ENCODE peak calls at places on chromosomes 7 and 10, in nine cellular contexts. One of them, this sample, is unnamed.

GRCh38 chr10:29715296-29715695 is 80.5 kb upstream of the SVIL start:
- DNase-seq in IMR-90: no peak
- DNase-seq in GM23338: no peak
- DNase-seq in aorta: no peak
- DNase-seq in adrenal gland: peak; percentile 44
- DNase-seq in brain microvascular endothelial cell: no peak
- DNase-seq in colonic mucosa: no peak
- DNase-seq in fibroblast of lung: no peak
- DNase-seq in mucosa of descending colon: no peak
- DNase-seq in this sample: no peak

GRCh38 chr10:32971536-32972091 is 13.6 kb upstream of the ITGB1 start:
- DNase-seq in IMR-90: no peak
- DNase-seq in GM23338: no peak
- DNase-seq in aorta: no peak
- DNase-seq in adrenal gland: no peak
- DNase-seq in brain microvascular endothelial cell: no peak
- DNase-seq in colonic mucosa: peak; percentile 71
- DNase-seq in fibroblast of lung: no peak
- DNase-seq in mucosa of descending colon: no peak
- DNase-seq in this sample: no peak

GRCh38 chr7:69657331-69657730 is 59.1 kb downstream of the AUTS2 start:
- DNase-seq in IMR-90: no peak
- DNase-seq in GM23338: no peak
- DNase-seq in aorta: no peak
- DNase-seq in adrenal gland: no peak
- DNase-seq in brain microvascular endothelial cell: no peak
- DNase-seq in colonic mucosa: no peak
- DNase-seq in fibroblast of lung: no peak
- DNase-seq in mucosa of descending colon: no peak
- DNase-seq in this sample: no peak

GRCh38 chr10:2777946-2778345 is 289.4 kb upstream of the PFKP start:
- DNase-seq in IMR-90: no peak
- DNase-seq in GM23338: no peak
- DNase-seq in aorta: no peak
- DNase-seq in adrenal gland: no peak
- DNase-seq in brain microvascular endothelial cell: no peak
- DNase-seq in colonic mucosa: no peak
- DNase-seq in fibroblast of lung: no peak
- DNase-seq in mucosa of descending colon: no peak
- DNase-seq in this sample: no peak

GRCh38 chr10:118840776-118841468 is 86.2 kb upstream of the CACUL1 start:
- DNase-seq in IMR-90: no peak
- DNase-seq in GM23338: no peak
- DNase-seq in aorta: no peak
- DNase-seq in adrenal gland: peak; percentile 41
- DNase-seq in brain microvascular endothelial cell: no peak
- DNase-seq in colonic mucosa: no peak
- DNase-seq in fibroblast of lung: no peak
- DNase-seq in mucosa of descending colon: no peak
- DNase-seq in this sample: no peak

GRCh38 chr7:98049034-98049433 is 57.6 kb upstream of the LMTK2 start:
- DNase-seq in IMR-90: no peak
- DNase-seq in GM23338: peak; percentile 61
- DNase-seq in aorta: no peak
- DNase-seq in adrenal gland: no peak
- DNase-seq in brain microvascular endothelial cell: no peak
- DNase-seq in colonic mucosa: no peak
- DNase-seq in fibroblast of lung: no peak
- DNase-seq in mucosa of descending colon: no peak
- DNase-seq in this sample: peak; percentile 77

GRCh38 chr7:12062062-12062461 is 149.0 kb upstream of the TMEM106B start:
- DNase-seq in IMR-90: no peak
- DNase-seq in GM23338: peak; percentile 62
- DNase-seq in aorta: no peak
- DNase-seq in adrenal gland: no peak
- DNase-seq in brain microvascular endothelial cell: no peak
- DNase-seq in colonic mucosa: no peak
- DNase-seq in fibroblast of lung: no peak
- DNase-seq in mucosa of descending colon: no peak
- DNase-seq in this sample: peak; percentile 45

GRCh38 chr7:140326116-140326928 is 72.0 kb downstream of the SLC37A3 start:
- DNase-seq in IMR-90: peak; percentile 73
- DNase-seq in GM23338: peak; percentile 72
- DNase-seq in aorta: peak; percentile 86
- DNase-seq in adrenal gland: peak; percentile 86
- DNase-seq in brain microvascular endothelial cell: peak; percentile 61
- DNase-seq in colonic mucosa: peak; percentile 85
- DNase-seq in fibroblast of lung: peak; percentile 53
- DNase-seq in mucosa of descending colon: no peak
- DNase-seq in this sample: peak; percentile 44

GRCh38 chr7:42494722-42495121 is 257.7 kb upstream of the GLI3 start:
- DNase-seq in IMR-90: no peak
- DNase-seq in GM23338: no peak
- DNase-seq in aorta: no peak
- DNase-seq in adrenal gland: no peak
- DNase-seq in brain microvascular endothelial cell: peak; percentile 22
- DNase-seq in colonic mucosa: no peak
- DNase-seq in fibroblast of lung: peak; percentile 53
- DNase-seq in mucosa of descending colon: no peak
- DNase-seq in this sample: no peak

GRCh38 chr7:21507627-21508343 is 35.1 kb upstream of the DNAH11 start:
- DNase-seq in IMR-90: peak; percentile 42
- DNase-seq in GM23338: peak; percentile 84
- DNase-seq in aorta: no peak
- DNase-seq in adrenal gland: peak; percentile 76
- DNase-seq in brain microvascular endothelial cell: peak; percentile 52
- DNase-seq in colonic mucosa: peak; percentile 67
- DNase-seq in fibroblast of lung: peak; percentile 15
- DNase-seq in mucosa of descending colon: no peak
- DNase-seq in this sample: peak; percentile 61

GRCh38 chr7:79471283-79471682 is 17.8 kb upstream of the MAGI2 start:
- DNase-seq in IMR-90: no peak
- DNase-seq in GM23338: no peak
- DNase-seq in aorta: no peak
- DNase-seq in adrenal gland: no peak
- DNase-seq in brain microvascular endothelial cell: peak; percentile 7
- DNase-seq in colonic mucosa: no peak
- DNase-seq in fibroblast of lung: peak; percentile 14
- DNase-seq in mucosa of descending colon: no peak
- DNase-seq in this sample: no peak

GRCh38 chr7:155203882-155204691 is 93.6 kb upstream of the INSIG1 start:
- DNase-seq in IMR-90: no peak
- DNase-seq in GM23338: no peak
- DNase-seq in aorta: no peak
- DNase-seq in adrenal gland: no peak
- DNase-seq in brain microvascular endothelial cell: no peak
- DNase-seq in colonic mucosa: no peak
- DNase-seq in fibroblast of lung: no peak
- DNase-seq in mucosa of descending colon: no peak
- DNase-seq in this sample: no peak

GRCh38 chr7:155205368-155206285 is 92.1 kb upstream of the INSIG1 start:
- DNase-seq in IMR-90: peak; percentile 99
- DNase-seq in GM23338: peak; percentile 65
- DNase-seq in aorta: peak; percentile 93
- DNase-seq in adrenal gland: peak; percentile 85
- DNase-seq in brain microvascular endothelial cell: peak; percentile 99
- DNase-seq in colonic mucosa: peak; percentile 80
- DNase-seq in fibroblast of lung: peak; percentile 100
- DNase-seq in mucosa of descending colon: peak; percentile 92
- DNase-seq in this sample: peak; percentile 14

GRCh38 chr7:155204744-155205367 is 92.8 kb upstream of the INSIG1 start:
- DNase-seq in IMR-90: no peak
- DNase-seq in GM23338: no peak
- DNase-seq in aorta: no peak
- DNase-seq in adrenal gland: no peak
- DNase-seq in brain microvascular endothelial cell: no peak
- DNase-seq in colonic mucosa: no peak
- DNase-seq in fibroblast of lung: no peak
- DNase-seq in mucosa of descending colon: no peak
- DNase-seq in this sample: no peak

GRCh38 chr7:155207335-155208002 is 90.2 kb upstream of the INSIG1 start:
- DNase-seq in IMR-90: no peak
- DNase-seq in GM23338: no peak
- DNase-seq in aorta: no peak
- DNase-seq in adrenal gland: no peak
- DNase-seq in brain microvascular endothelial cell: no peak
- DNase-seq in colonic mucosa: no peak
- DNase-seq in fibroblast of lung: no peak
- DNase-seq in mucosa of descending colon: no peak
- DNase-seq in this sample: no peak

GRCh38 chr7:155206286-155207020 is 91.2 kb upstream of the INSIG1 start:
- DNase-seq in IMR-90: peak; percentile 89
- DNase-seq in GM23338: no peak
- DNase-seq in aorta: peak; percentile 87
- DNase-seq in adrenal gland: peak; percentile 73
- DNase-seq in brain microvascular endothelial cell: peak; percentile 89
- DNase-seq in colonic mucosa: peak; percentile 39
- DNase-seq in fibroblast of lung: peak; percentile 91
- DNase-seq in mucosa of descending colon: peak; percentile 75
- DNase-seq in this sample: peak; percentile 38
- H3K4me3 ChIP-seq in IMR-90: no peak overlapping the region
- H3K4me3 ChIP-seq in GM23338: no peak overlapping the region
- H3K4me3 ChIP-seq in aorta: no peak overlapping the region
- H3K4me3 ChIP-seq in adrenal gland: no peak overlapping the region
- H3K4me3 ChIP-seq in brain microvascular endothelial cell: peak overlapping the region; percentile 44
- H3K4me3 ChIP-seq in colonic mucosa: no peak overlapping the region
- H3K4me3 ChIP-seq in fibroblast of lung: no peak overlapping the region
- H3K4me3 ChIP-seq in mucosa of descending colon: no peak overlapping the region
- H3K4me3 ChIP-seq in this sample: no peak overlapping the region

GRCh38 chr7:105044449-105045081 is 30.6 kb downstream of the KMT2E start:
- DNase-seq in IMR-90: no peak
- DNase-seq in GM23338: no peak
- DNase-seq in aorta: no peak
- DNase-seq in adrenal gland: no peak
- DNase-seq in brain microvascular endothelial cell: no peak
- DNase-seq in colonic mucosa: no peak
- DNase-seq in fibroblast of lung: no peak
- DNase-seq in mucosa of descending colon: no peak
- DNase-seq in this sample: no peak

GRCh38 chr7:105047932-105048331 is 33.9 kb downstream of the KMT2E start:
- DNase-seq in IMR-90: no peak
- DNase-seq in GM23338: no peak
- DNase-seq in aorta: no peak
- DNase-seq in adrenal gland: no peak
- DNase-seq in brain microvascular endothelial cell: no peak
- DNase-seq in colonic mucosa: no peak
- DNase-seq in fibroblast of lung: no peak
- DNase-seq in mucosa of descending colon: no peak
- DNase-seq in this sample: no peak

GRCh38 chr7:105050493-105050892 is 36.5 kb downstream of the KMT2E start:
- DNase-seq in IMR-90: no peak
- DNase-seq in GM23338: no peak
- DNase-seq in aorta: no peak
- DNase-seq in adrenal gland: no peak
- DNase-seq in brain microvascular endothelial cell: no peak
- DNase-seq in colonic mucosa: no peak
- DNase-seq in fibroblast of lung: no peak
- DNase-seq in mucosa of descending colon: no peak
- DNase-seq in this sample: no peak

GRCh38 chr7:105046414-105046813 is 32.4 kb downstream of the KMT2E start:
- DNase-seq in IMR-90: peak; percentile 75
- DNase-seq in GM23338: no peak
- DNase-seq in aorta: no peak
- DNase-seq in adrenal gland: no peak
- DNase-seq in brain microvascular endothelial cell: no peak
- DNase-seq in colonic mucosa: no peak
- DNase-seq in fibroblast of lung: peak; percentile 79
- DNase-seq in mucosa of descending colon: no peak
- DNase-seq in this sample: no peak
- H3K36me3 ChIP-seq in IMR-90: peaks cover 36% of the 10 kb centered on the region
- H3K36me3 ChIP-seq in GM23338: peaks cover 13% of the 10 kb centered on the region
- H3K36me3 ChIP-seq in aorta: no peaks in the 10 kb centered on the region
- H3K36me3 ChIP-seq in adrenal gland: peaks cover 36% of the 10 kb centered on the region
- H3K36me3 ChIP-seq in brain microvascular endothelial cell: peaks cover 35% of the 10 kb centered on the region
- H3K36me3 ChIP-seq in colonic mucosa: peaks cover 5% of the 10 kb centered on the region
- H3K36me3 ChIP-seq in fibroblast of lung: peaks cover 9% of the 10 kb centered on the region
- H3K36me3 ChIP-seq in mucosa of descending colon: no peaks in the 10 kb centered on the region
- H3K36me3 ChIP-seq in this sample: peaks cover 67% of the 10 kb centered on the region

GRCh38 chr7:128835231-128835751 is 5.1 kb downstream of the FLNC start:
- DNase-seq in IMR-90: no peak
- DNase-seq in GM23338: no peak
- DNase-seq in aorta: peak; percentile 38
- DNase-seq in adrenal gland: no peak
- DNase-seq in brain microvascular endothelial cell: no peak
- DNase-seq in colonic mucosa: no peak
- DNase-seq in fibroblast of lung: no peak
- DNase-seq in mucosa of descending colon: no peak
- DNase-seq in this sample: no peak

GRCh38 chr7:128833939-128834310 is 3.7 kb downstream of the FLNC start:
- DNase-seq in IMR-90: no peak
- DNase-seq in GM23338: no peak
- DNase-seq in aorta: peak; percentile 17
- DNase-seq in adrenal gland: no peak
- DNase-seq in brain microvascular endothelial cell: peak; percentile 30
- DNase-seq in colonic mucosa: no peak
- DNase-seq in fibroblast of lung: no peak
- DNase-seq in mucosa of descending colon: no peak
- DNase-seq in this sample: no peak

GRCh38 chr7:128837521-128837921 is 7.3 kb downstream of the FLNC start:
- DNase-seq in IMR-90: no peak
- DNase-seq in GM23338: no peak
- DNase-seq in aorta: peak; percentile 39
- DNase-seq in adrenal gland: no peak
- DNase-seq in brain microvascular endothelial cell: no peak
- DNase-seq in colonic mucosa: no peak
- DNase-seq in fibroblast of lung: no peak
- DNase-seq in mucosa of descending colon: no peak
- DNase-seq in this sample: no peak

GRCh38 chr7:128836729-128837348 is 6.6 kb downstream of the FLNC start:
- DNase-seq in IMR-90: no peak
- DNase-seq in GM23338: no peak
- DNase-seq in aorta: peak; percentile 34
- DNase-seq in adrenal gland: no peak
- DNase-seq in brain microvascular endothelial cell: no peak
- DNase-seq in colonic mucosa: no peak
- DNase-seq in fibroblast of lung: no peak
- DNase-seq in mucosa of descending colon: no peak
- DNase-seq in this sample: no peak

GRCh38 chr7:128835790-128836641 is 5.8 kb downstream of the FLNC start:
- DNase-seq in IMR-90: peak; percentile 66
- DNase-seq in GM23338: no peak
- DNase-seq in aorta: peak; percentile 82
- DNase-seq in adrenal gland: no peak
- DNase-seq in brain microvascular endothelial cell: peak; percentile 29
- DNase-seq in colonic mucosa: no peak
- DNase-seq in fibroblast of lung: peak; percentile 83
- DNase-seq in mucosa of descending colon: no peak
- DNase-seq in this sample: peak; percentile 92
- H3K4me3 ChIP-seq in IMR-90: no peak overlapping the region
- H3K4me3 ChIP-seq in GM23338: no peak overlapping the region
- H3K4me3 ChIP-seq in aorta: no peak overlapping the region
- H3K4me3 ChIP-seq in adrenal gland: no peak overlapping the region
- H3K4me3 ChIP-seq in brain microvascular endothelial cell: no peak overlapping the region
- H3K4me3 ChIP-seq in colonic mucosa: no peak overlapping the region
- H3K4me3 ChIP-seq in fibroblast of lung: no peak overlapping the region
- H3K4me3 ChIP-seq in mucosa of descending colon: no peak overlapping the region
- H3K4me3 ChIP-seq in this sample: no peak overlapping the region

DNA sequence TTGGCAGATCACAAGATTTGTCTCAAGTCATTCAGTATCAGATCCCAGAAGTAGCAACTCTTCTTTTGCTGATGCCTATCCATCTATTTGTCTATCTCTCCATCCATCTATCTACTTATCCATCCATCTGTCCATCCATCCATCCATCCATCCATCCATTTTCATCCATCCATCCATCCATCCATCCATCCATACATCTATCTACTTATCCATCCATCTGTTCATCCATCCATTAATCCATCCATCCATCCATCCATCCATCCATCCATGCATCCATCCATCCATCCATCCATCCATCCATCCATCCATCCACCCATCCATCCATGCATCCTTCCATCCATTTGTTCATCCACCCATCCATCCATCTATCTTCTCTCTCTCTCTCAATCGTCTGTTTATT is 142.7 kb downstream of the PFKFB3 start:
- DNase-seq in IMR-90: no peak
- DNase-seq in GM23338: no peak
- DNase-seq in aorta: no peak
- DNase-seq in adrenal gland: no peak
- DNase-seq in brain microvascular endothelial cell: no peak
- DNase-seq in colonic mucosa: no peak
- DNase-seq in fibroblast of lung: no peak
- DNase-seq in mucosa of descending colon: no peak
- DNase-seq in this sample: no peak
- H3K36me3 ChIP-seq in IMR-90: no peaks in the 10 kb centered on the region
- H3K36me3 ChIP-seq in GM23338: no peaks in the 10 kb centered on the region
- H3K36me3 ChIP-seq in aorta: no peaks in the 10 kb centered on the region
- H3K36me3 ChIP-seq in adrenal gland: no peaks in the 10 kb centered on the region
- H3K36me3 ChIP-seq in brain microvascular endothelial cell: no peaks in the 10 kb centered on the region
- H3K36me3 ChIP-seq in colonic mucosa: no peaks in the 10 kb centered on the region
- H3K36me3 ChIP-seq in fibroblast of lung: no peaks in the 10 kb centered on the region
- H3K36me3 ChIP-seq in mucosa of descending colon: no peaks in the 10 kb centered on the region
- H3K36me3 ChIP-seq in this sample: no peaks in the 10 kb centered on the region

This sample was measured in SJCRH30.